ENCODE peak calls at places on chromosomes 4 and X, in four cellular contexts. V is mesendoderm, D is H9, G is GM23248. O is an unnamed sample.

GRCh38 chrX:109890910-109891502 is 111.9 kb upstream of the TMEM164 start:
- DNase-seq in V (peak), D (peak), G (peak), O (peak)

GRCh38 chrX:34813618-34814017 is 129.0 kb upstream of the FAM47B start:
- DNase-seq in V (no peak), D (no peak), G (peak), O (no peak)

GRCh38 chr4:64781737-64782326 is 372.6 kb upstream of the TECRL start:
- DNase-seq in V (peak), D (no peak), G (peak), O (no peak)

GRCh38 chrX:125198546-125198945 is 121.1 kb upstream of the TEX13C start:
- DNase-seq in V (no peak), D (no peak), G (no peak), O (no peak)

GRCh38 chr4:152780267-152780811 is 585 bp downstream of the ARFIP1 start:
- DNase-seq in V (peak), D (no peak), G (peak), O (no peak)

GRCh38 chr4:39410415-39410814 is 3.7 kb downstream of the KLB start:
- DNase-seq in V (no peak), D (no peak), G (peak), O (no peak)

GRCh38 chrX:102712216-102712966 is at the start of gene GPRASP2:
- DNase-seq in V (peak), D (peak), G (peak), O (peak)

GRCh38 chr4:80209302-80209701 is 12.0 kb downstream of the PRDM8 start:
- DNase-seq in V (no peak), D (no peak), G (no peak), O (no peak)

GRCh38 chr4:133493776-133494175 is 344.7 kb downstream of the PCDH10 start:
- DNase-seq in V (no peak), D (no peak), G (no peak), O (no peak)

GRCh38 chrX:9352683-9353430 is 112.0 kb upstream of the TBL1X start:
- DNase-seq in V (no peak), D (no peak), G (peak), O (no peak)

GRCh38 chr4:24063771-24064170 is 173.9 kb upstream of the PPARGC1A start:
- DNase-seq in V (no peak), D (no peak), G (no peak), O (no peak)

GRCh38 chr4:101355767-101356702 is 8.7 kb upstream of the PPP3CA start:
- DNase-seq in V (no peak), D (no peak), G (peak), O (no peak)

GRCh38 chrX:100685284-100685996 is 41.4 kb downstream of the SRPX2 start:
- DNase-seq in V (peak), D (peak), G (peak), O (peak)

GRCh38 chr4:173413043-173413442 is 14.1 kb upstream of the SCRG1 start:
- DNase-seq in V (no peak), D (no peak), G (peak), O (no peak)

GRCh38 chrX:43349363-43349762 is 306.7 kb upstream of the MAOA start:
- DNase-seq in V (peak), D (peak), G (peak), O (peak)

GRCh38 chr4:95549246-95550138 is 719 bp upstream of the UNC5C start:
- DNase-seq in V (peak), D (peak), G (peak), O (peak)

GRCh38 chrX:133670394-133670793 is 255.1 kb upstream of the GPC4 start:
- DNase-seq in V (peak), D (no peak), G (peak), O (no peak)

GRCh38 chrX:11367609-11368430 is 74.6 kb downstream of the AMELX start:
- DNase-seq in V (no peak), D (no peak), G (no peak), O (no peak)

GRCh38 chr4:2291705-2292651 is 30.1 kb upstream of the MXD4 start:
- DNase-seq in V (no peak), D (no peak), G (no peak), O (peak)
- H3K9ac ChIP-seq in V (no peak), D (no peak), G (no peak), O (no peak)

DNA sequence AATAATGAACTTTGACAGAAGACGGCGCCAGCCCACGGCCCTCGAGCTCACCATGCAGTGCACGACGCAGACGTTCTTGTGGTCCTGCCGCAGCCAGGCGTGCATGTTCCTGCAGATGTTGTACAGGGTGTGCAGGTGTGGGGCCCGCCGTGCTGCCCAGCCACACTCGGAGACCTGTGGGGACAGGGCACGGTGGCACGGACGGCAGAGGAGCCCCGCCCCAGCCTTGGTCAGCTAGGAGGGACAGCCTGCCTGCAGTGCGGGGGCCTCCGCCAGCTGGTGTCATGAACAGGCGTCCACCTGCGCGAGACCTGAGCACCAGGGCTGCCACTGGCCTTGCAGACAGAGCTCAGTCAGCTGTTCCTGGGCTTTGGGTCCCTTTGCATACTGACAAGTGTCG is 49.5 kb downstream of the GAK start:
- DNase-seq in V (no peak), D (no peak), G (no peak), O (no peak)
- H3K9ac ChIP-seq in V (no peak), D (no peak), G (no peak), O (no peak)

GRCh38 chr4:74268643-74269042 is 39.6 kb upstream of the EPGN start:
- DNase-seq in V (no peak), D (no peak), G (no peak), O (no peak)

GRCh38 chr4:74262522-74262921 is 45.7 kb upstream of the EPGN start:
- DNase-seq in V (no peak), D (no peak), G (peak), O (no peak)

GRCh38 chr4:74266081-74266480 is 42.2 kb upstream of the EPGN start:
- DNase-seq in V (no peak), D (no peak), G (peak), O (no peak)

GRCh38 chr4:74267998-74268606 is 40.2 kb upstream of the EPGN start:
- DNase-seq in V (no peak), D (no peak), G (peak), O (no peak)
- H3K9ac ChIP-seq in V (no peak), D (no peak), G (no peak), O (no peak)

GRCh38 chr4:52640808-52641595 is 18.1 kb downstream of the USP46 start:
- DNase-seq in V (no peak), D (no peak), G (peak), O (no peak)
- H3K9ac ChIP-seq in V (no peak), D (no peak), G (no peak), O (no peak)

DNA sequence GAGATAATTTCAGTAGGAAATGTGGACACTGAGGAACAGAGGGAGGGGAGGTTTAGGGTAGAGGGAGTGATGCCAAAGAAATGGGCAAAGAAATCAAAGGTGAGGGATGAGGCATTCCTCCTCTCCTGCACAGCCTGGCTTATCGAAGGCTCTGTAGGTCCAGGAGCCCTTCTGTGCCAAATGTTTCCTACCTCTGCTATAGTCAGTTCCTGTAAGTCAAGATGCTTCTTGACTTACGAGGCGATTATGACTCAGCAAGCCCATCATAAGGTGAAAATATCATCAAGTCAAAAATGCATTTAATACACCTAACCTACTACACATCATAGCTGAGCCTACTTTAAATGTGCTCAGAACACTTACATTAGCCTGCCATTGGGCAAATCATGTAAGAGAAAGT is 60.0 kb upstream of the ARHGAP24 start:
- DNase-seq in V (no peak), D (no peak), G (no peak), O (no peak)
- H3K9ac ChIP-seq in V (no peak), D (no peak), G (no peak), O (no peak)